ENCODE peak calls at places on chromosome 10, in eight cellular contexts. G is AG04450, M is fibroblast of lung, X is ascending aorta, A is dorsolateral prefrontal cortex, R is cardiac fibroblast, D is brain microvascular endothelial cell, Q is cardiac muscle cell. S is an unnamed sample.

GRCh38 chr10:6625428-6625827 is 45.4 kb upstream of the PRKCQ start:
- DNase-seq in D (no peak), Q (no peak), A (no peak), X (no peak), G (no peak), R (no peak), M (no peak), S (no peak)

GRCh38 chr10:92816106-92816505 is 32.2 kb upstream of the EXOC6 start:
- DNase-seq in A (no peak), R (peak; percentile 75), Q (peak; percentile 66), G (no peak), X (no peak), D (no peak), M (peak; percentile 16), S (peak; percentile 80)

GRCh38 chr10:58712982-58713381 is 200.3 kb downstream of the BICC1 start:
- DNase-seq in G (no peak), A (no peak), X (no peak), D (no peak), R (peak; percentile 43), M (no peak), Q (peak; percentile 29), S (peak; percentile 53)

GRCh38 chr10:5094265-5095205 is at the start of gene AKR1C3:
- DNase-seq in A (no peak), X (no peak), M (peak; percentile 84), R (peak; percentile 88), G (peak; percentile 38), Q (peak; percentile 88), D (peak; percentile 29), S (peak; percentile 91)

GRCh38 chr10:111118758-111119157 is 41.9 kb downstream of the ADRA2A start:
- DNase-seq in X (no peak), D (no peak), G (no peak), Q (no peak), M (no peak), R (no peak), A (no peak), S (no peak)

GRCh38 chr10:83764681-83765080 is 374.6 kb upstream of the GHITM start:
- DNase-seq in X (no peak), D (no peak), A (no peak), Q (peak; percentile 65), G (no peak), M (peak; percentile 14), R (peak; percentile 79), S (no peak)

GRCh38 chr10:50567384-50567783 is 56.4 kb downstream of the SGMS1 start:
- DNase-seq in A (peak; percentile 45), M (no peak), D (no peak), Q (no peak), G (no peak), X (no peak), R (no peak), S (no peak)

GRCh38 chr10:106551501-106551900 is 613.0 kb downstream of the SORCS1 start:
- DNase-seq in R (no peak), X (no peak), D (no peak), Q (no peak), G (no peak), M (no peak), A (no peak), S (no peak)

GRCh38 chr10:117609095-117609821 is 66.7 kb downstream of the EMX2 start:
- DNase-seq in R (peak; percentile 50), X (peak; percentile 72), M (no peak), D (peak; percentile 78), A (peak; percentile 41), G (no peak), Q (peak; percentile 25), S (peak; percentile 65)

GRCh38 chr10:113056030-113056429 is 106.0 kb downstream of the TCF7L2 start:
- DNase-seq in M (no peak), D (no peak), G (no peak), Q (no peak), X (no peak), A (no peak), R (no peak), S (no peak)

GRCh38 chr10:113055458-113055857 is 105.4 kb downstream of the TCF7L2 start:
- DNase-seq in G (no peak), X (no peak), D (no peak), M (no peak), R (no peak), Q (no peak), A (no peak), S (no peak)

GRCh38 chr10:113059001-113059780 is 109.1 kb downstream of the TCF7L2 start:
- DNase-seq in Q (peak; percentile 91), D (no peak), G (peak; percentile 36), A (no peak), M (peak; percentile 87), X (peak; percentile 77), R (peak; percentile 89), S (peak; percentile 94)

GRCh38 chr10:113058175-113058961 is 108.3 kb downstream of the TCF7L2 start:
- DNase-seq in D (peak; percentile 58), Q (peak; percentile 93), R (peak; percentile 91), X (no peak), G (peak; percentile 56), A (no peak), M (peak; percentile 87), S (peak; percentile 90)

GRCh38 chr10:113056468-113057021 is 106.5 kb downstream of the TCF7L2 start:
- DNase-seq in R (peak; percentile 88), M (peak; percentile 86), D (peak; percentile 66), X (no peak), Q (peak; percentile 86), A (no peak), G (no peak), S (peak; percentile 91)
- H3K4me3 ChIP-seq in R (no peak overlapping the region), M (no peak overlapping the region), D (no peak overlapping the region), X (no peak overlapping the region), Q (no peak overlapping the region), A (no peak overlapping the region), G (no peak overlapping the region), S (no peak overlapping the region)

DNA sequence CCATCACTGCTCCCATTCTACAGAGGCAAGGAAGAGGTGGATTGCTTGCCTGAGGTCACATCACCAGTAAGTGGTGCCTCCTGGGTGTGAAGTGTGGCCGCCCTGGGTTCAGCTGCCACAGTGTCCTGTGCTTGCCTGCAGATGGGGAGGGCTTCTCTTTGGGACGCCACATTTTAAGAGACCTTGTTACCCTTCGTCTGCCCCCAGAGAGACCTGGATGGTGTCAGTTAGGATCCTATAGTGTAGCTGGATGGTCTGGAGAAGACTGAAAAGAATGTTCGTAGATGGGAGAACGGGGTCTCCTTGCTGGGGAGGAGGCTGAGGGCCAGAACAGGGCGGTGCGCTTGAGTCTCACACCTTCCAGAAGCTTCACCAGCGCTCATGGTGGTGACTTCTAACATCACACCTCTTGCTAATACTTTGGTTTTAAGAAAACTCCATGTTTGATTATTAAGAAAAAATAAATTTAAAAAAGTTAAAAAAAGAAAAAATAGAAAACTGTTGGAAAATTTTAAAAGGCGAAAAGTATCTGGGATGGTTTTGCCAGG is 2.3 kb downstream of the DOCK1 start:
- DNase-seq in D (no peak), X (no peak), M (no peak), R (no peak), A (no peak), Q (no peak), G (no peak), S (no peak)
- TF ChIP-seq CTCF in D (peak; percentile 24), X (no peak), M (no peak), R (no peak), A (no peak), Q (no peak), G (no peak), S (peak; percentile 25)

GRCh38 chr10:79147796-79148451 is 79.2 kb downstream of the ZMIZ1 start:
- DNase-seq in A (no peak), R (no peak), G (no peak), X (no peak), Q (no peak), M (no peak), D (no peak), S (no peak)
- H3K4me3 ChIP-seq in A (no peak overlapping the region), R (no peak overlapping the region), G (no peak overlapping the region), X (no peak overlapping the region), Q (no peak overlapping the region), M (no peak overlapping the region), D (no peak overlapping the region), S (no peak overlapping the region)

GRCh38 chr10:16828114-16828568 is 10.9 kb upstream of the RSU1 start:
- DNase-seq in R (peak; percentile 88), A (no peak), D (peak; percentile 74), Q (peak; percentile 90), G (peak; percentile 57), M (peak; percentile 85), X (peak; percentile 80), S (peak; percentile 91)
- TF ChIP-seq CTCF in R (peak; percentile 49), A (peak; percentile 69), D (peak; percentile 61), Q (peak; percentile 46), G (peak; percentile 60), M (peak; percentile 51), X (peak; percentile 49), S (peak; percentile 53)

GRCh38 chr10:70494536-70494935 is 16.0 kb downstream of the PALD1 start:
- DNase-seq in M (no peak), G (no peak), X (no peak), A (no peak), D (no peak), Q (no peak), R (no peak), S (no peak)
- H3K4me3 ChIP-seq in M (no peak overlapping the region), G (no peak overlapping the region), X (no peak overlapping the region), A (no peak overlapping the region), D (no peak overlapping the region), Q (no peak overlapping the region), R (no peak overlapping the region), S (no peak overlapping the region)

GRCh38 chr10:28945959-28946358 is 268.6 kb downstream of the BAMBI start:
- DNase-seq in Q (no peak), G (no peak), X (no peak), M (no peak), R (no peak), A (no peak), D (peak; percentile 20), S (no peak)

GRCh38 chr10:28940158-28940888 is 263.0 kb downstream of the BAMBI start:
- DNase-seq in A (no peak), G (no peak), X (no peak), M (no peak), Q (no peak), R (no peak), D (no peak), S (no peak)

GRCh38 chr10:28939352-28940157 is 262.2 kb downstream of the BAMBI start:
- DNase-seq in X (peak; percentile 90), M (peak; percentile 77), R (peak; percentile 97), G (no peak), D (peak; percentile 97), Q (peak; percentile 98), A (no peak), S (peak; percentile 90)

GRCh38 chr10:28938745-28939144 is 261.4 kb downstream of the BAMBI start:
- DNase-seq in G (no peak), R (no peak), A (no peak), X (no peak), Q (no peak), D (no peak), M (no peak), S (peak; percentile 40)

GRCh38 chr10:28942012-28942411 is 264.7 kb downstream of the BAMBI start:
- DNase-seq in Q (no peak), M (no peak), A (no peak), G (no peak), R (no peak), D (no peak), X (no peak), S (no peak)
- TF ChIP-seq CTCF in Q (no peak), M (no peak), A (no peak), G (no peak), R (no peak), D (no peak), X (no peak), S (no peak)

GRCh38 chr10:21509391-21510217 is 15.9 kb downstream of the SKIDA1 start:
- DNase-seq in A (no peak), D (no peak), M (no peak), Q (no peak), R (no peak), G (no peak), X (no peak), S (no peak)
- H3K4me3 ChIP-seq in A (peak overlapping the region; percentile 71), D (peak overlapping the region; percentile 49), M (peak overlapping the region; percentile 22), Q (peak overlapping the region; percentile 78), R (peak overlapping the region; percentile 28), G (peak overlapping the region; percentile 33), X (peak overlapping the region; percentile 51), S (peak overlapping the region; percentile 22)

GRCh38 chr10:19819419-19820033 is 3.3 kb downstream of the PLXDC2 start:
- DNase-seq in X (no peak), R (peak; percentile 72), M (peak; percentile 76), Q (peak; percentile 72), D (peak; percentile 64), A (no peak), G (no peak), S (peak; percentile 66)
- TF ChIP-seq CTCF in X (peak; percentile 61), R (peak; percentile 63), M (peak; percentile 75), Q (peak; percentile 64), D (peak; percentile 57), A (peak; percentile 86), G (peak; percentile 79), S (peak; percentile 74)

S was measured in fibroblast of the aortic adventitia.